ENCODE peak calls at places on chromosomes 13 and 19, in five cellular contexts. H, A, E, I and C are unnamed samples.

GRCh38 chr19:29495091-29495490 is 30.7 kb upstream of the VSTM2B start:
- DNase-seq in H (no peak), A (no peak), E (no peak), I (no peak), C (no peak)

GRCh38 chr13:82717249-82717648 is 1165.0 kb downstream of the SLITRK1 start:
- DNase-seq in H (no peak), A (no peak), E (no peak), I (no peak), C (no peak)

GRCh38 chr13:35994131-35994966 is 136.8 kb downstream of the DCLK1 start:
- DNase-seq in H (no peak), A (no peak), E (no peak), I (no peak), C (no peak)

GRCh38 chr13:28636677-28637317 is 22.1 kb upstream of the POMP start:
- DNase-seq in H (peak; percentile 22), A (peak; percentile 54), E (no peak), I (no peak), C (no peak)

GRCh38 chr13:86741762-86742285 is 929.3 kb upstream of the SLITRK5 start:
- DNase-seq in H (no peak), A (no peak), E (no peak), I (no peak), C (no peak)

GRCh38 chr19:28468701-28469459 is 744.1 kb downstream of the UQCRFS1 start:
- DNase-seq in H (no peak), A (no peak), E (peak; percentile 48), I (no peak), C (no peak)

GRCh38 chr19:15447057-15447456 is 2.7 kb downstream of the WIZ start:
- DNase-seq in H (no peak), A (no peak), E (no peak), I (no peak), C (no peak)

GRCh38 chr13:24032674-24033073 is 127.8 kb upstream of the SPATA13 start:
- DNase-seq in H (no peak), A (no peak), E (no peak), I (no peak), C (no peak)

GRCh38 chr19:16445238-16446107 is 26.3 kb downstream of the EPS15L1 start:
- DNase-seq in H (no peak), A (no peak), E (no peak), I (no peak), C (no peak)

GRCh38 chr13:110425444-110425780 is 118.3 kb downstream of the COL4A2 start:
- DNase-seq in H (no peak), A (no peak), E (no peak), I (no peak), C (no peak)

GRCh38 chr13:27789495-27790303 is 2.6 kb upstream of the GSX1 start:
- DNase-seq in H (no peak), A (no peak), E (peak; percentile 82), I (no peak), C (no peak)

GRCh38 chr13:77980592-77980991 is 62.0 kb upstream of the EDNRB start:
- DNase-seq in H (no peak), A (no peak), E (no peak), I (no peak), C (no peak)

GRCh38 chr13:91270031-91270430 is 77.5 kb upstream of the MIR17HG start:
- DNase-seq in H (no peak), A (no peak), E (no peak), I (no peak), C (no peak)

GRCh38 chr13:65505941-65506340 is 1724.2 kb downstream of the PCDH9 start:
- DNase-seq in H (no peak), A (no peak), E (no peak), I (no peak), C (no peak)

GRCh38 chr19:50969413-50969760 is at the start of gene KLK6:
- DNase-seq in H (no peak), A (no peak), E (no peak), I (no peak), C (no peak)

GRCh38 chr13:23639672-23640275 is 69.6 kb downstream of the TNFRSF19 start:
- DNase-seq in H (no peak), A (no peak), E (no peak), I (no peak), C (no peak)

GRCh38 chr19:54660967-54661366 is 1.8 kb upstream of the LILRB4 start:
- DNase-seq in H (no peak), A (no peak), E (no peak), I (no peak), C (no peak)

GRCh38 chr19:3618144-3618810 is 8.3 kb downstream of the CACTIN start:
- DNase-seq in H (no peak), A (no peak), E (peak; percentile 93), I (peak; percentile 61), C (no peak)

GRCh38 chr13:30696278-30697176 is 38.8 kb upstream of the ALOX5AP start:
- DNase-seq in H (no peak), A (no peak), E (no peak), I (no peak), C (no peak)

GRCh38 chr19:57078802-57079201 is 41.0 kb upstream of the USP29 start:
- DNase-seq in H (no peak), A (no peak), E (no peak), I (no peak), C (no peak)

GRCh38 chr13:33725340-33725739 is 92.6 kb upstream of the RFC3 start:
- DNase-seq in H (no peak), A (no peak), E (no peak), I (no peak), C (no peak)

GRCh38 chr13:71754407-71754974 is 112.5 kb downstream of the DACH1 start:
- DNase-seq in H (no peak), A (no peak), E (no peak), I (no peak), C (no peak)

GRCh38 chr19:18289471-18290066 is 8.1 kb upstream of the JUND start:
- DNase-seq in H (no peak), A (no peak), E (no peak), I (no peak), C (no peak)
- TF ChIP-seq CTCF in H (no peak), A (no peak), E (no peak), I (no peak), C (no peak)

GRCh38 chr19:31348416-31349159 is 648 bp downstream of the TSHZ3 start:
- DNase-seq in H (no peak), A (no peak), E (no peak), I (no peak), C (peak; percentile 74)

GRCh38 chr19:31350693-31351211 is 1.5 kb upstream of the TSHZ3 start:
- DNase-seq in H (no peak), A (no peak), E (peak; percentile 93), I (no peak), C (no peak)

GRCh38 chr19:31350033-31350692 is 927 bp upstream of the TSHZ3 start:
- DNase-seq in H (no peak), A (no peak), E (no peak), I (no peak), C (no peak)

GRCh38 chr19:31347828-31348314 is 1.4 kb downstream of the TSHZ3 start:
- DNase-seq in H (no peak), A (no peak), E (no peak), I (no peak), C (no peak)

DNA sequence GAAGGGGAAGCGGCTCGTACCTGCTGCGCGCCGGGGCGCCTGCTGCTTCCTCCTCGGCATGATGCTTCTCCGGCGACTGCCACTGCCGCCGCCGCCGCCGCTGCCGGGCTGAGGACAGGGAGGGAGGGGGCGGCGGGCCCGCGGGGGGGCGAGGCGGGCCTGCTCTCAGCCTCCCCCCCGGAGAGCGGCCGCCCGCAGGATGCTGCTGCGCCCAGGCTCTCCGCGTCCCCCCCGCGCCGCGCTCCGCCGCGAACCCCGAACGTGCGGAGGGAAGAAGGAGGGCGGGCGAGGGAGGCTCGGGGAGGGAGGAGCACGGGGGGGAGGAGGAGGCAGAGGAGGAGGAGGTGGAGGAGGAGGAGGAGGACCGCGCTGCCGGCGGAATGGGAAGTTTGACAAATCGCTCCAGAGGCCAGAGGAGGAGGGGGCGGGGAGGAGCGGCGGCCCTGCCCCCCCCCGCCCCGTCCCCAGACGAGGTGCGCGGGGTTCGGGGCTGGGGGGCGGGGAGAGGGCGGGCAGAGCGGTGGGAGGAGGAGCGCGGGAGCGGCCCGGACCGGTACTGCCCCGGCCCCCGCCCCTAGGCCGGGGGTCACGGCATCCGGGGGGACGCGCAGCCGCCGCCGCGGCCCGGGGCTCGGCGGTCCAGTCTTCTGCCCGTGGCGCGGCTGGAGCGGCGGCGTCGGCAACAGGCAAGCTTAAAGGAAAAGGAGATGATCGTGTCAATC is at the start of gene TSHZ3:
- DNase-seq in H (peak; percentile 43), A (no peak), E (peak; percentile 93), I (peak; percentile 72), C (no peak)
- TF ChIP-seq EP300 in H (no peak), A (peak; percentile 14), E (no peak), I (peak; percentile 58), C (no peak)

GRCh38 chr19:48501446-48501960 is 10.1 kb downstream of the LMTK3 start:
- DNase-seq in H (peak; percentile 98), A (peak; percentile 49), E (peak; percentile 86), I (no peak), C (no peak)
- H3K4me3 ChIP-seq in H (peak overlapping the region; percentile 45), A (peak overlapping the region; percentile 60), E (peak overlapping the region; percentile 37), I (no peak overlapping the region), C (peak overlapping the region; percentile 30)

DNA sequence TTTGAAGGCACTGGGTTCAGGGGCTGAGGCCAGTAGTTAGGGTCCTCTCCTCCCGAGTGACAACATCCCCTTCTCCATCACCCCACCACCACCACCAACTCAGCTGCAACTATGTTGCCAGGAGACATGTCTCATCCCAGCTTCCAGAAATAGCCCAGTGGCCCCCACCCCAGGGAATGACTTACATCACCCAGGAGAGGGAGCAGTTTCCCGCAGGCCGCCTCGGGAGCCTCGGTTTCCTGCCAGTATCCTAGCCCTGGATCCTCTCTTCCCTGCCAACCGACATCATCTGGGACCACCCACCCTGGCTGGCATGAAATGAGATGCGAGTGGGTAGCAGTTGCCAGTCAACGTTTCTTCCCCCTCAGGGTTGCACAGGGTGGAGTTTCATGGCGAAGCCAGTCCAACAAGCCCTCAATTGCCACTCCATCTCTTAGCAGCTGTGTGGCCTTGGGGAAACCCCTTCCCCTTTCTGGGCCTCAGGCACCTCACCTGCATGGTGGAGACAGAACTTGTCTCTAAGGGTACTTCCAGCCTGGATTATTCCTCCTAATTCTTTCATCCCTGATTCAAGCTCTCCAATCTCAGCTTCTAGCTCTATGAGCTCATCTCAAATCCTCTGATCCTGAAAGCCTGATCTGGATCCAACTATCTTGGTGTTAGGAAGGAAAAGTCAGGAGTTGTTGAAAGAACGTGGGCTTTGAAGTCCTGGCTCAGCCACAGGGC is 3.9 kb upstream of the GSK3A start:
- DNase-seq in H (peak; percentile 94), A (no peak), E (no peak), I (peak; percentile 50), C (peak; percentile 91)
- TF ChIP-seq CTCF in H (peak; percentile 79), A (peak; percentile 71), E (peak; percentile 31), I (peak; percentile 73), C (peak; percentile 74)

DNA sequence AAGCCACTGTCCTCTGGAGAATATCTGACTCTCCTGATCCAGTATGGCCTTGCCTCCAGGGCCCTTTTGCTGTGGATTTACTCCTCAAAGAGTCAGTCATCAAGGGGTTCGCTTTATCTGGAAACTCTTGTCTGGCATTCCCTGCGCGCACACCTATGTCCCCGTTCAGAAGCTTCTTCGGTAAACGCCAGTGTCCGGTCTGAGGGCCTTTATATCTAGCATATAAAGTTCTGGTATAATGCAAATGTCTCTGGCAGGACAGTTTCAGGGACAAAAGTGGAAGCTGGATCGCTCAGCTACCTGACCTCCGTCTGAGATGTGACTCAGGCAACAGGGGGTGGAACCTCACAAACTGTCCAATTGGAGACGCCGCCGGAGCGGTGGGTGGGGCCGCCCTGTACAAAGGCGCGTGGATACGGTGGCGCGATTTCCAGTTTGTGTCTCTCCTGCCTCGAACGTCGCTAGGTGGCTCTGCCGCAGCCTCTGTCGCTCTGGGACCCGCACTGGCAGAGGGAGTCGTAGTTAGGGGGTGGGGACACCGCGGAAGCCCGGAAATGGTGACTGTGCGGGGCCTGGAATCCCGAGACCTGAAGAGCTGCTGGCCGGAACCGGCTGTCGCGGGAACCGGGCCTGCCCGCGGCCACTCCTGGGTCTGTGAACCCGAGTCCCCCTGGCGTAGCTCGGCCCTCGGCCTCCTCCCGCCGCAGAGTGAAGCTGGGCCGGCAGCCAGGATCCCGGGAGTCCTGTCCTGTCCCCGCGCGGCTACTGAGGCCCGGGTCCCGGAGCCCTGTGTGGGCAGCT is 10.6 kb upstream of the ZNF709 start:
- DNase-seq in H (peak; percentile 6), A (peak; percentile 83), E (peak; percentile 97), I (peak; percentile 81), C (peak; percentile 97)
- TF ChIP-seq EP300 in H (no peak), A (no peak), E (no peak), I (peak; percentile 93), C (no peak)